ENCODE peak calls at places on chromosomes 11 and 22, in eight cellular contexts. One of them, this sample, is unnamed. For H3K4me1, the result is how much of the 10 kb centered on the place peaks cover.

GRCh38 chr11:26901162-26901561 is 92.8 kb upstream of the FIBIN start:
- DNase-seq in PC-3: no peak
- DNase-seq in tibial artery: peak
- DNase-seq in trophoblast cell: no peak
- DNase-seq in colonic mucosa: no peak
- DNase-seq in thoracic aorta: peak
- DNase-seq in neural progenitor cell: no peak
- DNase-seq in CD8-positive, alpha-beta T cell: no peak
- DNase-seq in this sample: no peak

GRCh38 chr11:130622126-130622525 is 173.7 kb downstream of the ADAMTS15 start:
- DNase-seq in PC-3: peak
- DNase-seq in thoracic aorta: no peak
- DNase-seq in tibial artery: no peak
- DNase-seq in colonic mucosa: no peak
- DNase-seq in trophoblast cell: no peak
- DNase-seq in CD8-positive, alpha-beta T cell: no peak
- DNase-seq in neural progenitor cell: no peak
- DNase-seq in this sample: no peak

GRCh38 chr11:70497536-70498075 is 99.3 kb downstream of the CTTN start:
- DNase-seq in neural progenitor cell: peak
- DNase-seq in colonic mucosa: no peak
- DNase-seq in PC-3: no peak
- DNase-seq in CD8-positive, alpha-beta T cell: no peak
- DNase-seq in trophoblast cell: no peak
- DNase-seq in thoracic aorta: no peak
- DNase-seq in tibial artery: peak
- DNase-seq in this sample: no peak

GRCh38 chr22:23282089-23282501 is 101.8 kb downstream of the BCR start:
- DNase-seq in CD8-positive, alpha-beta T cell: no peak
- DNase-seq in PC-3: peak
- DNase-seq in thoracic aorta: peak
- DNase-seq in trophoblast cell: peak
- DNase-seq in tibial artery: peak
- DNase-seq in colonic mucosa: peak
- DNase-seq in neural progenitor cell: no peak
- DNase-seq in this sample: no peak

GRCh38 chr22:49356428-49356827 is 471.2 kb downstream of the BRD1 start:
- DNase-seq in thoracic aorta: no peak
- DNase-seq in tibial artery: no peak
- DNase-seq in colonic mucosa: no peak
- DNase-seq in PC-3: no peak
- DNase-seq in CD8-positive, alpha-beta T cell: no peak
- DNase-seq in trophoblast cell: no peak
- DNase-seq in neural progenitor cell: no peak
- DNase-seq in this sample: no peak

GRCh38 chr11:8906629-8907028 is 4.4 kb upstream of the AKIP1 start:
- DNase-seq in PC-3: peak
- DNase-seq in trophoblast cell: peak
- DNase-seq in tibial artery: no peak
- DNase-seq in CD8-positive, alpha-beta T cell: no peak
- DNase-seq in colonic mucosa: no peak
- DNase-seq in thoracic aorta: no peak
- DNase-seq in neural progenitor cell: no peak
- DNase-seq in this sample: no peak

GRCh38 chr11:3627291-3627690 is 14.5 kb downstream of the ART5 start:
- DNase-seq in colonic mucosa: no peak
- DNase-seq in neural progenitor cell: no peak
- DNase-seq in thoracic aorta: no peak
- DNase-seq in CD8-positive, alpha-beta T cell: no peak
- DNase-seq in PC-3: no peak
- DNase-seq in trophoblast cell: no peak
- DNase-seq in tibial artery: peak
- DNase-seq in this sample: no peak

GRCh38 chr11:73236879-73237278 is 18.8 kb downstream of the P2RY2 start:
- DNase-seq in trophoblast cell: peak
- DNase-seq in neural progenitor cell: peak
- DNase-seq in thoracic aorta: no peak
- DNase-seq in colonic mucosa: peak
- DNase-seq in tibial artery: peak
- DNase-seq in CD8-positive, alpha-beta T cell: no peak
- DNase-seq in PC-3: peak
- DNase-seq in this sample: peak

GRCh38 chr22:45626198-45626651 is 45.4 kb upstream of the ATXN10 start:
- DNase-seq in trophoblast cell: peak
- DNase-seq in colonic mucosa: peak
- DNase-seq in tibial artery: no peak
- DNase-seq in CD8-positive, alpha-beta T cell: no peak
- DNase-seq in thoracic aorta: no peak
- DNase-seq in PC-3: peak
- DNase-seq in neural progenitor cell: no peak
- DNase-seq in this sample: no peak

GRCh38 chr11:102837646-102838045 is 5.8 kb downstream of the MMP3 start:
- DNase-seq in trophoblast cell: no peak
- DNase-seq in neural progenitor cell: no peak
- DNase-seq in thoracic aorta: no peak
- DNase-seq in CD8-positive, alpha-beta T cell: no peak
- DNase-seq in PC-3: no peak
- DNase-seq in colonic mucosa: no peak
- DNase-seq in tibial artery: no peak
- DNase-seq in this sample: no peak

GRCh38 chr11:116219171-116219635 is 553.6 kb downstream of the BUD13 start:
- DNase-seq in CD8-positive, alpha-beta T cell: no peak
- DNase-seq in tibial artery: no peak
- DNase-seq in PC-3: no peak
- DNase-seq in colonic mucosa: no peak
- DNase-seq in trophoblast cell: no peak
- DNase-seq in neural progenitor cell: no peak
- DNase-seq in thoracic aorta: no peak
- DNase-seq in this sample: no peak

GRCh38 chr11:2580444-2581050 is 119.2 kb downstream of the KCNQ1OT1 start:
- DNase-seq in PC-3: no peak
- DNase-seq in tibial artery: peak
- DNase-seq in thoracic aorta: no peak
- DNase-seq in colonic mucosa: no peak
- DNase-seq in CD8-positive, alpha-beta T cell: no peak
- DNase-seq in trophoblast cell: no peak
- DNase-seq in neural progenitor cell: no peak
- DNase-seq in this sample: no peak

GRCh38 chr11:2578934-2579280 is 120.9 kb downstream of the KCNQ1OT1 start:
- DNase-seq in CD8-positive, alpha-beta T cell: no peak
- DNase-seq in thoracic aorta: no peak
- DNase-seq in colonic mucosa: no peak
- DNase-seq in tibial artery: peak
- DNase-seq in neural progenitor cell: no peak
- DNase-seq in PC-3: no peak
- DNase-seq in trophoblast cell: no peak
- DNase-seq in this sample: no peak

GRCh38 chr11:2581151-2581930 is 118.5 kb downstream of the KCNQ1OT1 start:
- DNase-seq in colonic mucosa: no peak
- DNase-seq in thoracic aorta: no peak
- DNase-seq in neural progenitor cell: no peak
- DNase-seq in trophoblast cell: no peak
- DNase-seq in CD8-positive, alpha-beta T cell: no peak
- DNase-seq in tibial artery: peak
- DNase-seq in PC-3: no peak
- DNase-seq in this sample: no peak

GRCh38 chr11:2579315-2580060 is 120.3 kb downstream of the KCNQ1OT1 start:
- DNase-seq in colonic mucosa: no peak
- DNase-seq in thoracic aorta: no peak
- DNase-seq in PC-3: no peak
- DNase-seq in neural progenitor cell: peak
- DNase-seq in trophoblast cell: no peak
- DNase-seq in tibial artery: peak
- DNase-seq in CD8-positive, alpha-beta T cell: no peak
- DNase-seq in this sample: no peak

DNA sequence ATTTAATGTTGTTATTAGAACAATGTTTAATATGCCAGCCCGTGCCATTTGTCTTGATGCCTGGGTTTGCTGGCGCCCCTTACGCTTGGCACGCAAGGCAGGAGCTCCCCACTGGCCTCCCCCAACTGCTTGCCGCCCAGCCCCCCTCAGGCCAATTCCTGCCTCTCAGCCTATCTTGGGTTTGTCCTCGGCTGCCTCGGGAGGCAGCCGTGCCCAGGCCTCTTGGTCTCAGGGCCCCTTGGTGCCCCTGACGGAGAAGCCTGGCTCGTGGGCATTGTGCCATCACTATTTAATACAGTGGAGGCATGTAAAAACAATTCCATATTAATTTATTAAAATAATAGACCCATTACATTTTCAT is 119.8 kb downstream of the KCNQ1OT1 start:
- DNase-seq in CD8-positive, alpha-beta T cell: no peak
- DNase-seq in thoracic aorta: no peak
- DNase-seq in trophoblast cell: no peak
- DNase-seq in tibial artery: peak
- DNase-seq in neural progenitor cell: no peak
- DNase-seq in colonic mucosa: no peak
- DNase-seq in PC-3: no peak
- DNase-seq in this sample: no peak
- H3K4me1 ChIP-seq in CD8-positive, alpha-beta T cell: under half
- H3K4me1 ChIP-seq in thoracic aorta: under half
- H3K4me1 ChIP-seq in trophoblast cell: under half
- H3K4me1 ChIP-seq in tibial artery: under half
- H3K4me1 ChIP-seq in neural progenitor cell: under half
- H3K4me1 ChIP-seq in colonic mucosa: under half
- H3K4me1 ChIP-seq in PC-3: under half
- H3K4me1 ChIP-seq in this sample: under half

GRCh38 chr11:117958949-117959348 is 27.2 kb upstream of the IL10RA start:
- DNase-seq in PC-3: no peak
- DNase-seq in colonic mucosa: no peak
- DNase-seq in tibial artery: no peak
- DNase-seq in thoracic aorta: no peak
- DNase-seq in trophoblast cell: no peak
- DNase-seq in CD8-positive, alpha-beta T cell: no peak
- DNase-seq in neural progenitor cell: no peak
- DNase-seq in this sample: no peak

GRCh38 chr11:117960406-117960805 is 25.8 kb upstream of the IL10RA start:
- DNase-seq in colonic mucosa: no peak
- DNase-seq in neural progenitor cell: no peak
- DNase-seq in PC-3: no peak
- DNase-seq in tibial artery: no peak
- DNase-seq in trophoblast cell: no peak
- DNase-seq in CD8-positive, alpha-beta T cell: no peak
- DNase-seq in thoracic aorta: no peak
- DNase-seq in this sample: no peak

GRCh38 chr11:117959438-117960149 is 26.6 kb upstream of the IL10RA start:
- DNase-seq in thoracic aorta: no peak
- DNase-seq in colonic mucosa: no peak
- DNase-seq in PC-3: no peak
- DNase-seq in CD8-positive, alpha-beta T cell: no peak
- DNase-seq in tibial artery: no peak
- DNase-seq in neural progenitor cell: no peak
- DNase-seq in trophoblast cell: no peak
- DNase-seq in this sample: no peak

GRCh38 chr11:117966908-117967307 is 19.3 kb upstream of the IL10RA start:
- DNase-seq in PC-3: no peak
- DNase-seq in tibial artery: no peak
- DNase-seq in CD8-positive, alpha-beta T cell: no peak
- DNase-seq in colonic mucosa: no peak
- DNase-seq in trophoblast cell: no peak
- DNase-seq in neural progenitor cell: no peak
- DNase-seq in thoracic aorta: no peak
- DNase-seq in this sample: no peak

DNA sequence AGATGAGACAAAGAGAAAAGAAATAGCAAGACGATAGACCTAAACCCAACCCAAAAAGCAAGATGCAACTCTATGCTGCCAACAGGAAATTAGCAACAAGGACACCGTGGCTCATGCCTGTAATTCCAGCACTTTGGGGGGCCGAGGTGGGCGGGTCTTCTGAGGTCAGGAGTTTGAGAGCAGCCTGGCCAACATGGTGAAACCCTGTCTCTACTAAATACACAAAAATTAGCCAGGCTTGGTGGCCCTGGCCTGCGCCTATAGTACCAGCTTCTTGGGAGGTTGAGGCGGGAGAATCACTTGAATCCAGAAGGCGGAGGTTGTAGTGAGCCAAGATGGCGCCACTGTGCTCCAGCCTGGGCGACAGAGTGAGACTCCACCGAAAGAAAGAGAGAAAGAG is 24.3 kb upstream of the IL10RA start:
- DNase-seq in PC-3: no peak
- DNase-seq in thoracic aorta: no peak
- DNase-seq in trophoblast cell: no peak
- DNase-seq in CD8-positive, alpha-beta T cell: no peak
- DNase-seq in neural progenitor cell: no peak
- DNase-seq in colonic mucosa: no peak
- DNase-seq in tibial artery: no peak
- DNase-seq in this sample: no peak
- H3K4me3 ChIP-seq in PC-3: no peak
- H3K4me3 ChIP-seq in thoracic aorta: no peak
- H3K4me3 ChIP-seq in trophoblast cell: no peak
- H3K4me3 ChIP-seq in CD8-positive, alpha-beta T cell: no peak
- H3K4me3 ChIP-seq in neural progenitor cell: no peak
- H3K4me3 ChIP-seq in colonic mucosa: no peak
- H3K4me3 ChIP-seq in tibial artery: no peak
- H3K4me3 ChIP-seq in this sample: no peak

DNA sequence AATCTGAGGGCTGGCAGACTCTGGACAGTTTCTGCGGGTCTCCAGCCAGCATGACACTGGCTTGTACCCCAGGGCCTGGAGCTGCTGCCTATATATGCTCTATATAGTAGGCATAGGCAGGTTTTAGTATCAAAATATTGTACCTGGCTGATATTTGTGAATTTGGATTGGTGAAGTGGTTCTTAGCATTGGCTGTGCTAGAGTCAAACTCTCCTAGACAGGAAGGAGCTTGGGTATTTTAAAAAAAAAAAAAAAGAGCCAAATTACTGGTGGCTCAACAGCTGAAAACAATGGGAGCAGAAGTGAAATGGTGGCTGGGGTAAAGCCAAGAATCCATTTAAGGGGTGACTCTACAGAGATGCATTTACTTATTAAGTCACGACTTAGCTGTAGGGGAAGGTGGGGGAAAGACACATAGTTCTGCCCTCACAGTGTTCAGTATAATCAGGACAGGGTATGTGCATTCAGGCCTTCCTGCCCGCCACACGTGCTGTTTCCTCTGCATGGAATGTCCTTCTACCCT is 11.0 kb upstream of the MTFP1 start:
- DNase-seq in colonic mucosa: no peak
- DNase-seq in tibial artery: no peak
- DNase-seq in thoracic aorta: no peak
- DNase-seq in CD8-positive, alpha-beta T cell: no peak
- DNase-seq in trophoblast cell: no peak
- DNase-seq in PC-3: no peak
- DNase-seq in neural progenitor cell: no peak
- DNase-seq in this sample: no peak
- H3K27ac ChIP-seq in colonic mucosa: no peak
- H3K27ac ChIP-seq in tibial artery: no peak
- H3K27ac ChIP-seq in thoracic aorta: no peak
- H3K27ac ChIP-seq in CD8-positive, alpha-beta T cell: peak
- H3K27ac ChIP-seq in trophoblast cell: no peak
- H3K27ac ChIP-seq in PC-3: no peak
- H3K27ac ChIP-seq in neural progenitor cell: no peak
- H3K27ac ChIP-seq in this sample: no peak

DNA sequence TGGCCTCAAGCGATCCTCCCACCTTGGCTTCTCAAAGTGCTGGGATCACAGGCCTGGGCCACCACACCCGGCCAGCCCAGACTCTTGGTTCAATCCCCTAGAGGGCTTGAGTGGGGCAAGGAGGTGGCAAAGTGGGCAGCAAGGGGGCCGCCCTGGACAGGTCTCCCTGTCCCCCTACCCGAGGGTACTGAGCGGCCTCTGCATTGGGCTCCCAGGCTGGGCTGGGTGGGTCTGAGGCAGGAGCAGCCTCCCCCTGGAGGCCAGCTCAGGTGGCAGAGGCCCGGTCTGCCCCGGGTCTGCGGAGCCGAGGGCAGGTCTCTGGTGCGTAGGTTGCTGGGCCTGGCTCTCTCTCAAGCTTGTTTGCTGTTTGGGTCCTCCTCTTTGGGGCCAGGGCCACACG is 22.4 kb upstream of the CCDC188 start:
- DNase-seq in neural progenitor cell: no peak
- DNase-seq in thoracic aorta: no peak
- DNase-seq in tibial artery: no peak
- DNase-seq in trophoblast cell: no peak
- DNase-seq in colonic mucosa: no peak
- DNase-seq in PC-3: no peak
- DNase-seq in CD8-positive, alpha-beta T cell: no peak
- DNase-seq in this sample: no peak
- H3K4me1 ChIP-seq in neural progenitor cell: under half
- H3K4me1 ChIP-seq in thoracic aorta: under half
- H3K4me1 ChIP-seq in tibial artery: under half
- H3K4me1 ChIP-seq in trophoblast cell: under half
- H3K4me1 ChIP-seq in colonic mucosa: under half
- H3K4me1 ChIP-seq in PC-3: under half
- H3K4me1 ChIP-seq in CD8-positive, alpha-beta T cell: under half
- H3K4me1 ChIP-seq in this sample: under half

This sample was measured in iPS DF 6.9.